ENCODE peak calls at places on chromosomes 7 and 10, in ten cellular contexts. K, O, X, Q, S, P, F, B, Y and M are unnamed samples.

GRCh38 chr10:126407831-126408230 is 19.6 kb upstream of the ADAM12 start:
- DNase-seq in P (no peak), K (no peak), F (no peak), Y (no peak), Q (no peak), B (peak), X (no peak), O (no peak), S (no peak), M (no peak)

GRCh38 chr10:123301077-123301875 is 147.1 kb downstream of the BUB3 start:
- DNase-seq in Q (peak), K (no peak), S (peak), Y (no peak), F (no peak), B (peak), P (no peak), X (peak), O (no peak), M (no peak)

GRCh38 chr10:16996530-16996964 is 133.1 kb downstream of the CUBN start:
- DNase-seq in Y (no peak), Q (no peak), S (no peak), X (no peak), O (no peak), P (no peak), F (no peak), K (no peak), B (peak), M (no peak)

GRCh38 chr7:158419238-158419785 is 168.3 kb downstream of the PTPRN2 start:
- DNase-seq in Q (no peak), P (peak), X (peak), O (no peak), S (no peak), Y (no peak), F (no peak), K (no peak), B (no peak), M (no peak)

GRCh38 chr7:20164420-20165145 is 52.6 kb downstream of the MACC1 start:
- DNase-seq in Y (no peak), B (peak), X (no peak), K (no peak), P (no peak), O (no peak), Q (no peak), F (no peak), S (no peak), M (no peak)

GRCh38 chr10:69957516-69958231 is 95.0 kb upstream of the MACROH2A2 start:
- DNase-seq in O (no peak), Q (peak), F (no peak), S (no peak), B (no peak), Y (no peak), P (peak), X (peak), K (no peak), M (no peak)

GRCh38 chr10:24505759-24506158 is 217.9 kb downstream of the ARHGAP21 start:
- DNase-seq in F (no peak), P (no peak), K (no peak), O (no peak), Q (no peak), X (no peak), S (no peak), Y (no peak), B (no peak), M (no peak)

GRCh38 chr10:17671307-17671706 is 27.4 kb downstream of the STAM start:
- DNase-seq in P (no peak), B (no peak), Y (no peak), K (no peak), Q (peak), O (no peak), S (peak), X (no peak), F (no peak), M (no peak)

GRCh38 chr7:36280840-36281812 is 108.5 kb upstream of the ANLN start:
- DNase-seq in F (peak), K (peak), Y (peak), X (peak), B (peak), O (peak), P (peak), S (peak), Q (peak), M (peak)

GRCh38 chr10:78991187-78991586 is 77.6 kb upstream of the ZMIZ1 start:
- DNase-seq in P (no peak), Y (no peak), X (no peak), S (no peak), O (no peak), Q (no peak), F (no peak), B (peak), K (no peak), M (no peak)

GRCh38 chr7:11212080-11212711 is 238.5 kb downstream of the PHF14 start:
- DNase-seq in F (peak), B (peak), K (peak), P (no peak), X (no peak), Y (peak), O (peak), Q (peak), S (peak), M (peak)

GRCh38 chr7:2037805-2038635 is 194.7 kb downstream of the MAD1L1 start:
- DNase-seq in Q (peak), S (no peak), F (no peak), X (peak), O (no peak), B (peak), P (peak), Y (peak), K (no peak), M (no peak)

GRCh38 chr7:42694894-42695553 is 216.8 kb downstream of the C7orf25 start:
- DNase-seq in P (no peak), O (no peak), B (no peak), S (no peak), Y (no peak), X (no peak), F (no peak), K (no peak), Q (no peak), M (no peak)

GRCh38 chr7:3028071-3028766 is 15.4 kb downstream of the CARD11 start:
- DNase-seq in S (no peak), Q (peak), F (no peak), X (no peak), K (no peak), Y (no peak), P (peak), O (no peak), B (peak), M (peak)

GRCh38 chr7:116583653-116584052 is 58.8 kb downstream of the CAV1 start:
- DNase-seq in F (no peak), O (no peak), X (no peak), P (no peak), Q (no peak), S (no peak), Y (no peak), K (no peak), B (peak), M (no peak)

GRCh38 chr7:152144557-152145245 is 119.2 kb downstream of the GALNT11 start:
- DNase-seq in X (no peak), F (no peak), B (no peak), P (no peak), O (no peak), K (no peak), Q (no peak), Y (no peak), S (no peak), M (no peak)

GRCh38 chr7:93569189-93569588 is 5.3 kb downstream of the CALCR start:
- DNase-seq in O (no peak), P (no peak), B (no peak), X (no peak), Y (no peak), Q (no peak), S (no peak), K (no peak), F (no peak), M (no peak)